ENCODE peak calls at places on chromosomes 12 and 14, in eight cellular contexts. One of them, this sample, is unnamed.
A peak's percentile ranks its signal among the peaks of the same experiment; 100 is the strongest.

GRCh38 chr12:42565633-42566032 is 23.9 kb downstream of the PRICKLE1 start:
- DNase-seq in fibroblast of mammary gland: no peak
- DNase-seq in right lobe of liver: no peak
- DNase-seq in progenitor cell of endocrine pancreas: no peak
- DNase-seq in B cell: no peak
- DNase-seq in gastrocnemius medialis: no peak
- DNase-seq in CD4-positive, alpha-beta T cell: no peak
- DNase-seq in brain microvascular endothelial cell: no peak
- DNase-seq in this sample: no peak

GRCh38 chr12:124680863-124681778 is 113.7 kb upstream of the NCOR2 start:
- DNase-seq in fibroblast of mammary gland: peak; percentile 92
- DNase-seq in right lobe of liver: peak; percentile 80
- DNase-seq in progenitor cell of endocrine pancreas: no peak
- DNase-seq in B cell: peak; percentile 58
- DNase-seq in gastrocnemius medialis: peak; percentile 59
- DNase-seq in CD4-positive, alpha-beta T cell: no peak
- DNase-seq in brain microvascular endothelial cell: peak; percentile 95
- DNase-seq in this sample: peak; percentile 76

GRCh38 chr14:79134346-79134745 is 964.2 kb downstream of the NRXN3 start:
- DNase-seq in fibroblast of mammary gland: no peak
- DNase-seq in right lobe of liver: no peak
- DNase-seq in progenitor cell of endocrine pancreas: no peak
- DNase-seq in B cell: no peak
- DNase-seq in gastrocnemius medialis: no peak
- DNase-seq in CD4-positive, alpha-beta T cell: no peak
- DNase-seq in brain microvascular endothelial cell: no peak
- DNase-seq in this sample: no peak

GRCh38 chr14:34710006-34710405 is 4.4 kb downstream of the CFL2 start:
- DNase-seq in fibroblast of mammary gland: no peak
- DNase-seq in right lobe of liver: no peak
- DNase-seq in progenitor cell of endocrine pancreas: no peak
- DNase-seq in B cell: no peak
- DNase-seq in gastrocnemius medialis: no peak
- DNase-seq in CD4-positive, alpha-beta T cell: no peak
- DNase-seq in brain microvascular endothelial cell: no peak
- DNase-seq in this sample: no peak

GRCh38 chr12:96210376-96211055 is 16.3 kb downstream of the ELK3 start:
- DNase-seq in fibroblast of mammary gland: no peak
- DNase-seq in right lobe of liver: no peak
- DNase-seq in progenitor cell of endocrine pancreas: no peak
- DNase-seq in B cell: peak; percentile 52
- DNase-seq in gastrocnemius medialis: no peak
- DNase-seq in CD4-positive, alpha-beta T cell: peak; percentile 31
- DNase-seq in brain microvascular endothelial cell: no peak
- DNase-seq in this sample: peak; percentile 35

GRCh38 chr12:14057895-14058294 is 76.5 kb upstream of the GRIN2B start:
- DNase-seq in fibroblast of mammary gland: no peak
- DNase-seq in right lobe of liver: no peak
- DNase-seq in progenitor cell of endocrine pancreas: no peak
- DNase-seq in B cell: no peak
- DNase-seq in gastrocnemius medialis: no peak
- DNase-seq in CD4-positive, alpha-beta T cell: no peak
- DNase-seq in brain microvascular endothelial cell: no peak
- DNase-seq in this sample: no peak

GRCh38 chr14:50726372-50727107 is 58.4 kb upstream of the SAV1 start:
- DNase-seq in fibroblast of mammary gland: peak; percentile 98
- DNase-seq in right lobe of liver: no peak
- DNase-seq in progenitor cell of endocrine pancreas: no peak
- DNase-seq in B cell: no peak
- DNase-seq in gastrocnemius medialis: no peak
- DNase-seq in CD4-positive, alpha-beta T cell: no peak
- DNase-seq in brain microvascular endothelial cell: peak; percentile 1
- DNase-seq in this sample: peak; percentile 29

GRCh38 chr12:118297284-118297683 is 75.4 kb downstream of the TAOK3 start:
- DNase-seq in fibroblast of mammary gland: no peak
- DNase-seq in right lobe of liver: no peak
- DNase-seq in progenitor cell of endocrine pancreas: no peak
- DNase-seq in B cell: no peak
- DNase-seq in gastrocnemius medialis: no peak
- DNase-seq in CD4-positive, alpha-beta T cell: no peak
- DNase-seq in brain microvascular endothelial cell: no peak
- DNase-seq in this sample: no peak

GRCh38 chr12:73361867-73362230 is 1089.7 kb downstream of the TRHDE start:
- DNase-seq in fibroblast of mammary gland: no peak
- DNase-seq in right lobe of liver: no peak
- DNase-seq in progenitor cell of endocrine pancreas: no peak
- DNase-seq in B cell: no peak
- DNase-seq in gastrocnemius medialis: no peak
- DNase-seq in CD4-positive, alpha-beta T cell: no peak
- DNase-seq in brain microvascular endothelial cell: no peak
- DNase-seq in this sample: no peak

GRCh38 chr14:24409956-24410355 is 11.2 kb downstream of the NYNRIN start:
- DNase-seq in fibroblast of mammary gland: no peak
- DNase-seq in right lobe of liver: no peak
- DNase-seq in progenitor cell of endocrine pancreas: no peak
- DNase-seq in B cell: no peak
- DNase-seq in gastrocnemius medialis: no peak
- DNase-seq in CD4-positive, alpha-beta T cell: no peak
- DNase-seq in brain microvascular endothelial cell: no peak
- DNase-seq in this sample: no peak

GRCh38 chr12:87827638-87828264 is 201.4 kb downstream of the C12orf50 start:
- DNase-seq in fibroblast of mammary gland: peak; percentile 65
- DNase-seq in right lobe of liver: no peak
- DNase-seq in progenitor cell of endocrine pancreas: no peak
- DNase-seq in B cell: no peak
- DNase-seq in gastrocnemius medialis: no peak
- DNase-seq in CD4-positive, alpha-beta T cell: no peak
- DNase-seq in brain microvascular endothelial cell: no peak
- DNase-seq in this sample: no peak

GRCh38 chr12:4145990-4146859 is 127.3 kb upstream of the CCND2 start:
- DNase-seq in fibroblast of mammary gland: peak; percentile 15
- DNase-seq in right lobe of liver: no peak
- DNase-seq in progenitor cell of endocrine pancreas: no peak
- DNase-seq in B cell: peak; percentile 62
- DNase-seq in gastrocnemius medialis: no peak
- DNase-seq in CD4-positive, alpha-beta T cell: no peak
- DNase-seq in brain microvascular endothelial cell: no peak
- DNase-seq in this sample: no peak

GRCh38 chr12:75656210-75656609 is 144.8 kb upstream of the KRR1 start:
- DNase-seq in fibroblast of mammary gland: no peak
- DNase-seq in right lobe of liver: no peak
- DNase-seq in progenitor cell of endocrine pancreas: no peak
- DNase-seq in B cell: no peak
- DNase-seq in gastrocnemius medialis: no peak
- DNase-seq in CD4-positive, alpha-beta T cell: no peak
- DNase-seq in brain microvascular endothelial cell: no peak
- DNase-seq in this sample: no peak

GRCh38 chr12:88746386-88746785 is 166.1 kb upstream of the KITLG start:
- DNase-seq in fibroblast of mammary gland: no peak
- DNase-seq in right lobe of liver: no peak
- DNase-seq in progenitor cell of endocrine pancreas: no peak
- DNase-seq in B cell: no peak
- DNase-seq in gastrocnemius medialis: no peak
- DNase-seq in CD4-positive, alpha-beta T cell: no peak
- DNase-seq in brain microvascular endothelial cell: no peak
- DNase-seq in this sample: no peak

GRCh38 chr12:104623920-104624319 is 167.2 kb downstream of the CHST11 start:
- DNase-seq in fibroblast of mammary gland: no peak
- DNase-seq in right lobe of liver: no peak
- DNase-seq in progenitor cell of endocrine pancreas: no peak
- DNase-seq in B cell: no peak
- DNase-seq in gastrocnemius medialis: no peak
- DNase-seq in CD4-positive, alpha-beta T cell: no peak
- DNase-seq in brain microvascular endothelial cell: no peak
- DNase-seq in this sample: no peak

GRCh38 chr12:12024958-12025682 is 45.6 kb upstream of the BCL2L14 start:
- DNase-seq in fibroblast of mammary gland: no peak
- DNase-seq in right lobe of liver: no peak
- DNase-seq in progenitor cell of endocrine pancreas: no peak
- DNase-seq in B cell: no peak
- DNase-seq in gastrocnemius medialis: no peak
- DNase-seq in CD4-positive, alpha-beta T cell: no peak
- DNase-seq in brain microvascular endothelial cell: no peak
- DNase-seq in this sample: peak; percentile 51

GRCh38 chr14:69648480-69649414 is 37.4 kb downstream of the SUSD6 start:
- DNase-seq in fibroblast of mammary gland: peak; percentile 60
- DNase-seq in right lobe of liver: no peak
- DNase-seq in progenitor cell of endocrine pancreas: no peak
- DNase-seq in B cell: no peak
- DNase-seq in gastrocnemius medialis: no peak
- DNase-seq in CD4-positive, alpha-beta T cell: no peak
- DNase-seq in brain microvascular endothelial cell: peak; percentile 65
- DNase-seq in this sample: no peak

GRCh38 chr14:53953002-53953827 is 3.4 kb downstream of the BMP4 start:
- DNase-seq in fibroblast of mammary gland: peak; percentile 49
- DNase-seq in right lobe of liver: peak; percentile 92
- DNase-seq in progenitor cell of endocrine pancreas: peak; percentile 64
- DNase-seq in B cell: no peak
- DNase-seq in gastrocnemius medialis: peak; percentile 60
- DNase-seq in CD4-positive, alpha-beta T cell: no peak
- DNase-seq in brain microvascular endothelial cell: peak; percentile 49
- DNase-seq in this sample: peak; percentile 75

GRCh38 chr12:122336015-122336946 is 70.0 kb upstream of the VPS33A start:
- DNase-seq in fibroblast of mammary gland: peak; percentile 49
- DNase-seq in right lobe of liver: peak; percentile 36
- DNase-seq in progenitor cell of endocrine pancreas: no peak
- DNase-seq in B cell: peak; percentile 44
- DNase-seq in gastrocnemius medialis: no peak
- DNase-seq in CD4-positive, alpha-beta T cell: peak; percentile 34
- DNase-seq in brain microvascular endothelial cell: no peak
- DNase-seq in this sample: peak; percentile 44
- TF ChIP-seq CTCF in fibroblast of mammary gland: peak; percentile 80
- TF ChIP-seq CTCF in right lobe of liver: peak; percentile 76
- TF ChIP-seq CTCF in progenitor cell of endocrine pancreas: peak; percentile 74
- TF ChIP-seq CTCF in B cell: peak; percentile 78
- TF ChIP-seq CTCF in gastrocnemius medialis: peak; percentile 61
- TF ChIP-seq CTCF in CD4-positive, alpha-beta T cell: peak; percentile 66
- TF ChIP-seq CTCF in brain microvascular endothelial cell: peak; percentile 83
- TF ChIP-seq CTCF in this sample: peak; percentile 57

GRCh38 chr12:53961025-53961761 is 6.5 kb downstream of the HOXC12 start:
- DNase-seq in fibroblast of mammary gland: no peak
- DNase-seq in right lobe of liver: no peak
- DNase-seq in progenitor cell of endocrine pancreas: peak; percentile 46
- DNase-seq in B cell: no peak
- DNase-seq in gastrocnemius medialis: no peak
- DNase-seq in CD4-positive, alpha-beta T cell: no peak
- DNase-seq in brain microvascular endothelial cell: no peak
- DNase-seq in this sample: no peak

GRCh38 chr12:53960187-53961024 is 5.7 kb downstream of the HOXC12 start:
- DNase-seq in fibroblast of mammary gland: no peak
- DNase-seq in right lobe of liver: no peak
- DNase-seq in progenitor cell of endocrine pancreas: no peak
- DNase-seq in B cell: no peak
- DNase-seq in gastrocnemius medialis: no peak
- DNase-seq in CD4-positive, alpha-beta T cell: no peak
- DNase-seq in brain microvascular endothelial cell: no peak
- DNase-seq in this sample: no peak

GRCh38 chr12:53958128-53958527 is 3.4 kb downstream of the HOXC12 start:
- DNase-seq in fibroblast of mammary gland: no peak
- DNase-seq in right lobe of liver: no peak
- DNase-seq in progenitor cell of endocrine pancreas: no peak
- DNase-seq in B cell: no peak
- DNase-seq in gastrocnemius medialis: no peak
- DNase-seq in CD4-positive, alpha-beta T cell: no peak
- DNase-seq in brain microvascular endothelial cell: no peak
- DNase-seq in this sample: no peak

GRCh38 chr12:53956914-53957536 is 2.3 kb downstream of the HOXC12 start:
- DNase-seq in fibroblast of mammary gland: no peak
- DNase-seq in right lobe of liver: no peak
- DNase-seq in progenitor cell of endocrine pancreas: no peak
- DNase-seq in B cell: no peak
- DNase-seq in gastrocnemius medialis: no peak
- DNase-seq in CD4-positive, alpha-beta T cell: no peak
- DNase-seq in brain microvascular endothelial cell: no peak
- DNase-seq in this sample: no peak

GRCh38 chr12:53959314-53959713 is 4.6 kb downstream of the HOXC12 start:
- DNase-seq in fibroblast of mammary gland: no peak
- DNase-seq in right lobe of liver: no peak
- DNase-seq in progenitor cell of endocrine pancreas: no peak
- DNase-seq in B cell: no peak
- DNase-seq in gastrocnemius medialis: no peak
- DNase-seq in CD4-positive, alpha-beta T cell: no peak
- DNase-seq in brain microvascular endothelial cell: no peak
- DNase-seq in this sample: no peak
- TF ChIP-seq CTCF in fibroblast of mammary gland: no peak
- TF ChIP-seq CTCF in right lobe of liver: no peak
- TF ChIP-seq CTCF in progenitor cell of endocrine pancreas: no peak
- TF ChIP-seq CTCF in B cell: no peak
- TF ChIP-seq CTCF in gastrocnemius medialis: no peak
- TF ChIP-seq CTCF in CD4-positive, alpha-beta T cell: no peak
- TF ChIP-seq CTCF in brain microvascular endothelial cell: no peak
- TF ChIP-seq CTCF in this sample: no peak

DNA sequence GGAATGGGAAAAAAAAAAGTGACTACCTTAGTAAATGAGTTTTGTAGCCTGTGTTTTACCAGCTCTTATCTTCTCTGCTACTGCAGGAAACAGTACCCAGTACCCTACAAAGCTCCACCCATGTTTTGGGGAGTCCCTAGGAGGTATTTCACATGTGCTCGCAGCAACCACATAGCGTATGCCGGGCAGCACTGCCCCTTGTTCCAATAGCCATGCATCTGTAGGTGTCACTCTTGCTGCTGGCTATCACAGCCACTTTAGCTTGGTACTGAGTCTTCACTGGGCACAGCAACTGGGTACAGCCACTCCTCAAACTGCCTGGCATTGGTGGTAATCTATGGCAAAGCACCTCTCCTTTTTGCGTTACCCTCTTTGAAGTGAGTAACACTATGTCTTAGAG is 2.0 kb upstream of the MDM1 start:
- DNase-seq in fibroblast of mammary gland: no peak
- DNase-seq in right lobe of liver: peak; percentile 28
- DNase-seq in progenitor cell of endocrine pancreas: no peak
- DNase-seq in B cell: peak; percentile 43
- DNase-seq in gastrocnemius medialis: no peak
- DNase-seq in CD4-positive, alpha-beta T cell: no peak
- DNase-seq in brain microvascular endothelial cell: no peak
- DNase-seq in this sample: peak; percentile 18
- TF ChIP-seq CTCF in fibroblast of mammary gland: no peak
- TF ChIP-seq CTCF in right lobe of liver: peak; percentile 30
- TF ChIP-seq CTCF in progenitor cell of endocrine pancreas: no peak
- TF ChIP-seq CTCF in B cell: no peak
- TF ChIP-seq CTCF in gastrocnemius medialis: no peak
- TF ChIP-seq CTCF in CD4-positive, alpha-beta T cell: no peak
- TF ChIP-seq CTCF in brain microvascular endothelial cell: peak; percentile 6
- TF ChIP-seq CTCF in this sample: no peak

DNA sequence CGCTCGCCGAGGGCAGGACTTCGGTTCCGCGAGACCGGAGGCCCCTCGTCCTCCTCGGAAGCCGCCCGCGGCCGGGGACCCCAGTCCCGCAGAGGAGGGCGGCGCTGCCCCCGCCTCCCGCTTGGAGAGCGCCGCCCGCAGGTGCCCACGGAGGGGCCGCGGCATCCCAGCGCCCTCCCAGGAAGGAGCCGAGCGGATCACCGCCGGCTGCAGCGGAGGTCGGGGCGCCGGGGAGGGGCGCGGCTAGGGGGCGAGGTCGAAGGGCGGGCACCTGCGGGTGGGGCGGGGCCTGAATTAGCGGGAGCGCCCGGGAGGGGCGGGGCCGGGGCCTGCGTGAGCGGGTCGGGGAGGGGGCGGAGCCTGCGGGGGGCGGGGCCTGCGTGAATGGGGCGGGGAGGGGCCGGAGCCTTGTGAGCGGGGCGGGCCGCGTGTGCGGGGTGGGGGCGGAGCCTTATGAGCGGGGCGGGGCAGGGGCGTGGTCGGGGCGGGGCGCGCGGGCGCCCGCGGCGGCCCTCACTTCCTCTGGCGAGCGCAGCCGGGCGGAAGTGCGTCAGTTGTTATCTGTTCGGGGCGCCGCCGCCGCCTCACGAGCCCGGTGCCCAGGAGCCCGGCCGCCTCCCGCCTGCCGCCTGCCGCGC is at the start of gene FBRSL1:
- DNase-seq in fibroblast of mammary gland: peak; percentile 74
- DNase-seq in right lobe of liver: peak; percentile 95
- DNase-seq in progenitor cell of endocrine pancreas: peak; percentile 85
- DNase-seq in B cell: peak; percentile 94
- DNase-seq in gastrocnemius medialis: peak; percentile 78
- DNase-seq in CD4-positive, alpha-beta T cell: peak; percentile 92
- DNase-seq in brain microvascular endothelial cell: peak; percentile 72
- DNase-seq in this sample: peak; percentile 100
- TF ChIP-seq CTCF in fibroblast of mammary gland: no peak
- TF ChIP-seq CTCF in right lobe of liver: no peak
- TF ChIP-seq CTCF in progenitor cell of endocrine pancreas: peak; percentile 17
- TF ChIP-seq CTCF in B cell: no peak
- TF ChIP-seq CTCF in gastrocnemius medialis: no peak
- TF ChIP-seq CTCF in CD4-positive, alpha-beta T cell: no peak
- TF ChIP-seq CTCF in brain microvascular endothelial cell: no peak
- TF ChIP-seq CTCF in this sample: no peak

This sample was measured in GM20000.